ENCODE peak calls at places on chromosomes 6 and 20, in eight cellular contexts. S is CD8-positive, alpha-beta T cell; G is fibroblast of lung; U is A549; T is pancreas; Y is PC-9; A is DND-41; I is H1. H is an unnamed sample.
A peak's percentile ranks its signal among the peaks of the same experiment; 100 is the strongest.

GRCh38 chr6:168577496-168577895 is 136.5 kb downstream of the SMOC2 start:
- DNase-seq in Y (no peak), U (no peak), S (no peak), G (no peak), I (no peak), A (no peak), T (no peak), H (no peak)

GRCh38 chr6:88455317-88455716 is 289.2 kb upstream of the CNR1 start:
- DNase-seq in I (no peak), G (no peak), A (no peak), Y (no peak), S (no peak), U (no peak), T (no peak), H (no peak)

GRCh38 chr20:8018928-8019177 is 708 bp downstream of the TMX4 start:
- DNase-seq in Y (no peak), S (no peak), T (no peak), A (no peak), U (peak; percentile 85), I (no peak), G (no peak), H (no peak)

GRCh38 chr20:57220187-57221165 is 46.0 kb downstream of the BMP7 start:
- DNase-seq in I (no peak), A (no peak), U (no peak), G (no peak), S (no peak), T (no peak), Y (no peak), H (no peak)

GRCh38 chr20:36775196-36775595 is 1.6 kb upstream of the DSN1 start:
- DNase-seq in A (no peak), I (no peak), U (no peak), G (no peak), S (no peak), T (no peak), Y (no peak), H (no peak)

GRCh38 chr6:134846865-134847264 is 103.0 kb downstream of the ALDH8A1 start:
- DNase-seq in T (no peak), U (no peak), G (no peak), A (no peak), Y (no peak), S (no peak), I (no peak), H (no peak)

GRCh38 chr6:35698858-35699257 is 10.1 kb upstream of the FKBP5 start:
- DNase-seq in Y (no peak), S (no peak), T (no peak), I (no peak), U (no peak), G (no peak), A (no peak), H (no peak)

GRCh38 chr20:41355598-41356203 is 10.9 kb downstream of the EMILIN3 start:
- DNase-seq in G (no peak), U (no peak), A (no peak), S (no peak), I (no peak), Y (no peak), T (no peak), H (no peak)

GRCh38 chr6:2229742-2230141 is 15.7 kb downstream of the GMDS start:
- DNase-seq in T (no peak), Y (no peak), A (no peak), G (no peak), U (no peak), S (no peak), I (no peak), H (no peak)

GRCh38 chr6:125046107-125046925 is 84.1 kb downstream of the RNF217 start:
- DNase-seq in G (peak; percentile 10), Y (no peak), S (no peak), T (no peak), U (no peak), A (no peak), I (no peak), H (no peak)

GRCh38 chr6:56790424-56790823 is 147.7 kb upstream of the DST start:
- DNase-seq in A (no peak), U (no peak), S (no peak), I (no peak), G (no peak), Y (no peak), T (no peak), H (no peak)

GRCh38 chr6:56789879-56790278 is 147.2 kb upstream of the DST start:
- DNase-seq in A (no peak), G (no peak), I (no peak), Y (no peak), U (no peak), T (no peak), S (no peak), H (no peak)

GRCh38 chr6:56794421-56794820 is 151.7 kb upstream of the DST start:
- DNase-seq in S (no peak), Y (no peak), A (no peak), G (peak; percentile 24), U (no peak), I (peak; percentile 58), T (no peak), H (no peak)

GRCh38 chr6:56795852-56796532 is 153.3 kb upstream of the DST start:
- DNase-seq in Y (no peak), I (no peak), U (peak; percentile 12), S (no peak), T (no peak), G (peak; percentile 78), A (no peak), H (no peak)

DNA sequence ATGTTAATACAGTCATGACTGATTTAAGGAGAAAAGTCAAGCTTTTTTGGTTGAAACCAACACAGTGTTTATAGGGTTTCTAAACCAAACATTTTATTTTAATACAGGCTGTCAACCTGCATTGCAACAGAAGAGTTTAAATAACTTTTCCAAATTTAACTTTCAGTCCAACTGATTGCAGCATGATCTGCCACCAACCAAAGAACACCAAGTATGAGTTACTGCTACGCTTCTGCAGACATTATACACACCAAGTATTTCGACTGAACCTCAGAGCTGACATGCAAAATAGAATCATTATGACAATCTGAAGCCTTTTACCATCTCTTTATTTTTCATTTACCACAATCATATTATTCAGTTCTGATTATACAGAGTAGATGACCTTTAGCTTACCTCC is 151.2 kb upstream of the DST start:
- DNase-seq in A (no peak), I (no peak), G (no peak), S (no peak), Y (no peak), U (no peak), T (no peak), H (no peak)
- H3K4me1 ChIP-seq in A (no peaks in the 10 kb centered on the region), I (peaks cover 12% of the 10 kb centered on the region), G (peaks cover 9% of the 10 kb centered on the region), S (no peaks in the 10 kb centered on the region), Y (peaks cover 27% of the 10 kb centered on the region), U (peaks cover 79% of the 10 kb centered on the region), T (no peaks in the 10 kb centered on the region), H (peaks cover 27% of the 10 kb centered on the region)

GRCh38 chr6:130148181-130148580 is 74.6 kb downstream of the SAMD3 start:
- DNase-seq in G (no peak), T (no peak), U (no peak), Y (no peak), I (no peak), A (no peak), S (no peak), H (no peak)
- TF ChIP-seq CTCF in G (peak; percentile 26), T (no peak), U (no peak), Y (peak; percentile 53), I (peak; percentile 44), A (peak; percentile 39), S (no peak), H (no peak)

GRCh38 chr6:93420163-93420806 is 926 bp upstream of the EPHA7 start:
- DNase-seq in T (no peak), I (no peak), S (no peak), U (no peak), A (no peak), Y (no peak), G (no peak), H (no peak)
- H3K4me3 ChIP-seq in T (no peak overlapping the region), I (peak overlapping the region; percentile 88), S (peak overlapping the region; percentile 47), U (peak overlapping the region; percentile 48), A (no peak overlapping the region), Y (peak overlapping the region; percentile 50), G (peak overlapping the region; percentile 82), H (no peak overlapping the region)

DNA sequence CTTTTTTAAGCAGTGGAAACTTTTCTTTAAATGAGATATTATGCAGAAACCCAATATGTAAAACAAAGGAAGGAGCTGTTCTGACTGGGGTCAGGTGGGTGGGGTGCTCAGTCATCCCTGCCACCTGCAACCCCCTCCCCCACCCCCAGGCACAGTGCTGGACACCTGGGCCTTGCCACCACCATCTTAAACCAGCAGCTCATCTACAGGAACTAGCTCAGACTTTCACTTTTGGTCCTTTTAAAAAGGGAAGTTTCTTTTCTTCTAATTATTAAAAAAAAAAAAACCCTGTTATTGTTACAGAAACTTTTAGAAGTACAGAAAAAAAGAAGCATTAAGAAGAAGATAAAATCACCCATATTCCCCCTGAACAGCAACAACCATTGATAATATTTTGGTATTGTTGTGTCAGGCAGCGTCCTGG is 37.1 kb downstream of the PPP1R16B start:
- DNase-seq in S (peak; percentile 57), U (no peak), G (no peak), A (peak; percentile 79), T (no peak), Y (no peak), I (no peak), H (peak; percentile 15)
- H3K4me1 ChIP-seq in S (peaks cover 58% of the 10 kb centered on the region), U (no peaks in the 10 kb centered on the region), G (no peaks in the 10 kb centered on the region), A (peaks cover 21% of the 10 kb centered on the region), T (no peaks in the 10 kb centered on the region), Y (no peaks in the 10 kb centered on the region), I (no peaks in the 10 kb centered on the region), H (no peaks in the 10 kb centered on the region)